ENCODE peak calls at places on chromosomes 1 and 21, in seven cellular contexts. One of them, this sample, is unnamed.
A peak's percentile ranks its signal among the peaks of the same experiment; 100 is the strongest.

GRCh38 chr1:151916959-151917358 is 7.6 kb upstream of the THEM4 start:
- DNase-seq in GM13976: no peak
- DNase-seq in endothelial cell: no peak
- DNase-seq in PC-3: no peak
- DNase-seq in fibroblast of lung: no peak
- DNase-seq in HL-60: no peak
- DNase-seq in foreskin fibroblast: no peak
- DNase-seq in this sample: no peak

GRCh38 chr21:44710756-44711326 is 531 bp downstream of the TSPEAR start:
- DNase-seq in fibroblast of lung: no peak
- DNase-seq in GM13976: no peak
- DNase-seq in endothelial cell: no peak
- DNase-seq in HL-60: no peak
- DNase-seq in PC-3: no peak
- DNase-seq in foreskin fibroblast: no peak
- DNase-seq in this sample: no peak

GRCh38 chr21:16978309-16978895 is 534.4 kb upstream of the CXADR start:
- DNase-seq in GM13976: no peak
- DNase-seq in endothelial cell: no peak
- DNase-seq in foreskin fibroblast: no peak
- DNase-seq in fibroblast of lung: no peak
- DNase-seq in HL-60: no peak
- DNase-seq in PC-3: no peak
- DNase-seq in this sample: no peak

GRCh38 chr1:206013017-206013800 is 10.0 kb upstream of the RAB7B start:
- DNase-seq in GM13976: no peak
- DNase-seq in fibroblast of lung: no peak
- DNase-seq in endothelial cell: no peak
- DNase-seq in HL-60: no peak
- DNase-seq in foreskin fibroblast: no peak
- DNase-seq in PC-3: no peak
- DNase-seq in this sample: no peak

GRCh38 chr1:175576870-175577269 is 166.5 kb downstream of the TNR start:
- DNase-seq in PC-3: no peak
- DNase-seq in foreskin fibroblast: no peak
- DNase-seq in fibroblast of lung: no peak
- DNase-seq in HL-60: no peak
- DNase-seq in endothelial cell: no peak
- DNase-seq in GM13976: no peak
- DNase-seq in this sample: no peak

GRCh38 chr1:181425566-181425965 is 57.8 kb upstream of the CACNA1E start:
- DNase-seq in foreskin fibroblast: no peak
- DNase-seq in fibroblast of lung: no peak
- DNase-seq in endothelial cell: no peak
- DNase-seq in HL-60: no peak
- DNase-seq in GM13976: no peak
- DNase-seq in PC-3: no peak
- DNase-seq in this sample: no peak

GRCh38 chr1:207404849-207405525 is 49.1 kb upstream of the CR2 start:
- DNase-seq in endothelial cell: no peak
- DNase-seq in foreskin fibroblast: peak; percentile 81
- DNase-seq in PC-3: peak; percentile 93
- DNase-seq in GM13976: peak; percentile 62
- DNase-seq in fibroblast of lung: peak; percentile 67
- DNase-seq in HL-60: peak; percentile 24
- DNase-seq in this sample: peak; percentile 85

GRCh38 chr1:71630073-71630472 is 549.2 kb upstream of the ZRANB2 start:
- DNase-seq in GM13976: no peak
- DNase-seq in endothelial cell: no peak
- DNase-seq in foreskin fibroblast: no peak
- DNase-seq in fibroblast of lung: no peak
- DNase-seq in HL-60: no peak
- DNase-seq in PC-3: no peak
- DNase-seq in this sample: no peak

GRCh38 chr21:32353002-32353711 is 39.7 kb downstream of the URB1 start:
- DNase-seq in foreskin fibroblast: no peak
- DNase-seq in fibroblast of lung: no peak
- DNase-seq in GM13976: no peak
- DNase-seq in HL-60: no peak
- DNase-seq in endothelial cell: no peak
- DNase-seq in PC-3: no peak
- DNase-seq in this sample: no peak

GRCh38 chr1:68570859-68571258 is 74.0 kb upstream of the DEPDC1 start:
- DNase-seq in foreskin fibroblast: peak; percentile 5
- DNase-seq in fibroblast of lung: no peak
- DNase-seq in endothelial cell: no peak
- DNase-seq in GM13976: no peak
- DNase-seq in PC-3: peak; percentile 4
- DNase-seq in HL-60: no peak
- DNase-seq in this sample: peak; percentile 4

GRCh38 chr1:201540846-201541735 is 2.2 kb downstream of the NAV1 start:
- DNase-seq in fibroblast of lung: no peak
- DNase-seq in endothelial cell: no peak
- DNase-seq in foreskin fibroblast: no peak
- DNase-seq in HL-60: no peak
- DNase-seq in GM13976: no peak
- DNase-seq in PC-3: no peak
- DNase-seq in this sample: no peak

GRCh38 chr1:59601032-59601431 is 213.7 kb upstream of the HOOK1 start:
- DNase-seq in HL-60: no peak
- DNase-seq in PC-3: no peak
- DNase-seq in fibroblast of lung: peak; percentile 84
- DNase-seq in GM13976: no peak
- DNase-seq in endothelial cell: no peak
- DNase-seq in foreskin fibroblast: peak; percentile 56
- DNase-seq in this sample: no peak

GRCh38 chr21:41786521-41786987 is 19.7 kb upstream of the RIPK4 start:
- DNase-seq in PC-3: peak; percentile 99
- DNase-seq in foreskin fibroblast: peak; percentile 77
- DNase-seq in HL-60: no peak
- DNase-seq in fibroblast of lung: peak; percentile 69
- DNase-seq in GM13976: no peak
- DNase-seq in endothelial cell: no peak
- DNase-seq in this sample: no peak

GRCh38 chr21:37389456-37389855 is 22.9 kb downstream of the DYRK1A start:
- DNase-seq in foreskin fibroblast: no peak
- DNase-seq in HL-60: no peak
- DNase-seq in GM13976: no peak
- DNase-seq in PC-3: no peak
- DNase-seq in endothelial cell: no peak
- DNase-seq in fibroblast of lung: no peak
- DNase-seq in this sample: peak; percentile 31

DNA sequence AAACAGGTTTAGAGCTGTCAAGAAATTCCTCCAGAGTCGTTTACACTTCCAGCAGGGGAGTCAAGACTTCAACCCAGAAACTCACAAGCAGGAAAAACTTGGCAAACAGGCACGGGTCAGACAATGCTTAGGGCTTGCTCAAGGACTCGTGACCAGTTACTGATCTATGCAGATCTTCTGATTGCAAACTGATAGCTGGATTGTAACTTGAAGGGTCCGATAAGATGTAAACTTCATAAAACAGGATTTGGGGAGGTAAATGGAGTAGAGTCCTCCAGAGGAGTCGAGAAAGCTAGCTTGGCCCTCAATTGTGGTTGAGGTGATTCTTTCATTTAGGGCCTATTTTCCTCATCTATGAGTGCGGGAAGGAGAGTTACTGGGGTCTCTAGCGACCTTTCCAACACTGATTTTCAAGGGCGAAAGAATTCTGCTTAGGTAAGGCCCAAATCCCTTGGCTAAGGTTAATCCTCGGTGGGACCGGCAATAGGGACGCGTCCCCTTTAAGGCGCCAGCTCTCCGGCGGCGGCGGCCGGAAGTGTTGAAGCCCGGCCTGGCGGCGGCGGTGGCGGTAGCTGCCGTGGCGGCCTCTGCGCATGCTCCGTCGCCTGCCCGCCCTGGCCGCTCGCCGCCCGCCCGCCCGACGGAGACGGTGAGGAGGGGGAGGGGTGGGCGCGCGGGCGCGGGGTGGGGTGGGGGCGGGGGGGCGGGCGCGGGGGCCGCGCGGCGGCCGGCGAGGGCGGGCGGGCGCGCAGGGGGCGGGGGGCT is at the start of gene GMEB1:
- DNase-seq in GM13976: peak; percentile 97
- DNase-seq in fibroblast of lung: peak; percentile 78
- DNase-seq in HL-60: peak; percentile 61
- DNase-seq in foreskin fibroblast: peak; percentile 93
- DNase-seq in PC-3: peak; percentile 87
- DNase-seq in endothelial cell: peak; percentile 86
- DNase-seq in this sample: peak; percentile 87
- TF ChIP-seq CTCF in GM13976: no peak
- TF ChIP-seq CTCF in fibroblast of lung: no peak
- TF ChIP-seq CTCF in HL-60: no peak
- TF ChIP-seq CTCF in foreskin fibroblast: no peak
- TF ChIP-seq CTCF in PC-3: no peak
- TF ChIP-seq CTCF in endothelial cell: no peak
- TF ChIP-seq CTCF in this sample: no peak

GRCh38 chr1:44237721-44238457 is 24.6 kb downstream of the DMAP1 start:
- DNase-seq in fibroblast of lung: peak; percentile 12
- DNase-seq in HL-60: no peak
- DNase-seq in GM13976: peak; percentile 87
- DNase-seq in PC-3: no peak
- DNase-seq in foreskin fibroblast: peak; percentile 78
- DNase-seq in endothelial cell: peak; percentile 76
- DNase-seq in this sample: peak; percentile 26
- TF ChIP-seq CTCF in fibroblast of lung: peak; percentile 52
- TF ChIP-seq CTCF in HL-60: no peak
- TF ChIP-seq CTCF in GM13976: peak; percentile 69
- TF ChIP-seq CTCF in PC-3: no peak
- TF ChIP-seq CTCF in foreskin fibroblast: peak; percentile 82
- TF ChIP-seq CTCF in endothelial cell: peak; percentile 65
- TF ChIP-seq CTCF in this sample: peak; percentile 49

GRCh38 chr1:11331036-11331765 is 58.2 kb downstream of the UBIAD1 start:
- DNase-seq in endothelial cell: no peak
- DNase-seq in foreskin fibroblast: no peak
- DNase-seq in fibroblast of lung: no peak
- DNase-seq in GM13976: no peak
- DNase-seq in HL-60: no peak
- DNase-seq in PC-3: peak; percentile 19
- DNase-seq in this sample: no peak
- TF ChIP-seq CTCF in endothelial cell: no peak
- TF ChIP-seq CTCF in foreskin fibroblast: no peak
- TF ChIP-seq CTCF in fibroblast of lung: no peak
- TF ChIP-seq CTCF in GM13976: no peak
- TF ChIP-seq CTCF in HL-60: no peak
- TF ChIP-seq CTCF in PC-3: no peak
- TF ChIP-seq CTCF in this sample: no peak

GRCh38 chr1:27129225-27129624 is 25.7 kb downstream of the SLC9A1 start:
- DNase-seq in PC-3: no peak
- DNase-seq in HL-60: no peak
- DNase-seq in fibroblast of lung: no peak
- DNase-seq in endothelial cell: no peak
- DNase-seq in GM13976: no peak
- DNase-seq in foreskin fibroblast: no peak
- DNase-seq in this sample: no peak

GRCh38 chr1:27122652-27123051 is 32.3 kb downstream of the SLC9A1 start:
- DNase-seq in fibroblast of lung: peak; percentile 69
- DNase-seq in GM13976: no peak
- DNase-seq in foreskin fibroblast: peak; percentile 88
- DNase-seq in endothelial cell: no peak
- DNase-seq in PC-3: peak; percentile 90
- DNase-seq in HL-60: no peak
- DNase-seq in this sample: peak; percentile 69

GRCh38 chr1:27124405-27124804 is 30.5 kb downstream of the SLC9A1 start:
- DNase-seq in endothelial cell: no peak
- DNase-seq in GM13976: no peak
- DNase-seq in fibroblast of lung: no peak
- DNase-seq in foreskin fibroblast: no peak
- DNase-seq in HL-60: no peak
- DNase-seq in PC-3: no peak
- DNase-seq in this sample: no peak

GRCh38 chr1:27130798-27131197 is 24.1 kb downstream of the SLC9A1 start:
- DNase-seq in GM13976: no peak
- DNase-seq in endothelial cell: no peak
- DNase-seq in fibroblast of lung: no peak
- DNase-seq in HL-60: no peak
- DNase-seq in PC-3: no peak
- DNase-seq in foreskin fibroblast: no peak
- DNase-seq in this sample: no peak

DNA sequence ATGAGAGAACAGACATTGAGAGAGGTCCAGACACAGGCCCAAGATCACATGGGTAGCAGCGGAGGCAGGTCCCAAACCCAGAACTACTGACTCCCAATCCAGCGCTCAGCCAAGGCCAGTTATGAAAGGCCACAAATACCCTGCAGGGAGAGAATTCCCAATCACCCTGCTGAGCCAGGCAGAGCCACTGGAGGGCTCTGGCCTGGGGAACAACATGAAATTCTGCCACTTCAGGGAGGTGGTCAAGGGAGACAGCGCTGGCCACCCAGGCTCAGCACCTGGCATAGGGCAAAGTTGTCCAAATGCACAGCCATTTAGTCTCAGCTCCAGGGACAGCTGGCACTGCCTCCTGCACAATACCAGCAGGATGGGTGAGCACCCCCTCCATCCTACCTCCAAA is 27.5 kb downstream of the SLC9A1 start:
- DNase-seq in foreskin fibroblast: no peak
- DNase-seq in HL-60: no peak
- DNase-seq in GM13976: no peak
- DNase-seq in PC-3: no peak
- DNase-seq in endothelial cell: no peak
- DNase-seq in fibroblast of lung: no peak
- DNase-seq in this sample: no peak
- TF ChIP-seq CTCF in foreskin fibroblast: peak; percentile 22
- TF ChIP-seq CTCF in HL-60: no peak
- TF ChIP-seq CTCF in GM13976: no peak
- TF ChIP-seq CTCF in PC-3: peak; percentile 47
- TF ChIP-seq CTCF in endothelial cell: no peak
- TF ChIP-seq CTCF in fibroblast of lung: no peak
- TF ChIP-seq CTCF in this sample: peak; percentile 1

This sample was measured in cardiac fibroblast.